ENCODE peak calls at places on chromosomes 3 and 15, in five cellular contexts. One of them, this sample, is unnamed.

GRCh38 chr3:976021-976420 is 116.8 kb upstream of the CNTN6 start:
- DNase-seq in dorsolateral prefrontal cortex: no peak
- DNase-seq in fibroblast of pulmonary artery: peak
- DNase-seq in amniotic stem cell: no peak
- DNase-seq in pons: no peak
- DNase-seq in this sample: no peak

GRCh38 chr3:107124885-107125284 is 252.4 kb upstream of the CCDC54 start:
- DNase-seq in pons: no peak
- DNase-seq in fibroblast of pulmonary artery: peak
- DNase-seq in amniotic stem cell: no peak
- DNase-seq in dorsolateral prefrontal cortex: no peak
- DNase-seq in this sample: no peak

GRCh38 chr3:64443553-64444331 is 218.5 kb upstream of the PRICKLE2 start:
- DNase-seq in amniotic stem cell: peak
- DNase-seq in pons: no peak
- DNase-seq in fibroblast of pulmonary artery: peak
- DNase-seq in dorsolateral prefrontal cortex: no peak
- DNase-seq in this sample: no peak

GRCh38 chr3:173932624-173933023 is 535.1 kb downstream of the NLGN1 start:
- DNase-seq in pons: no peak
- DNase-seq in fibroblast of pulmonary artery: peak
- DNase-seq in amniotic stem cell: peak
- DNase-seq in dorsolateral prefrontal cortex: no peak
- DNase-seq in this sample: no peak

GRCh38 chr15:100833432-100834389 is 45.9 kb upstream of the ALDH1A3 start:
- DNase-seq in pons: peak
- DNase-seq in fibroblast of pulmonary artery: no peak
- DNase-seq in dorsolateral prefrontal cortex: no peak
- DNase-seq in amniotic stem cell: no peak
- DNase-seq in this sample: no peak

GRCh38 chr3:76554717-76555116 is 485.2 kb upstream of the ROBO2 start:
- DNase-seq in pons: no peak
- DNase-seq in dorsolateral prefrontal cortex: no peak
- DNase-seq in fibroblast of pulmonary artery: peak
- DNase-seq in amniotic stem cell: peak
- DNase-seq in this sample: no peak

GRCh38 chr3:47057212-47057671 is 77.8 kb downstream of the NBEAL2 start:
- DNase-seq in fibroblast of pulmonary artery: no peak
- DNase-seq in amniotic stem cell: no peak
- DNase-seq in pons: no peak
- DNase-seq in dorsolateral prefrontal cortex: no peak
- DNase-seq in this sample: no peak

GRCh38 chr3:9765865-9766264 is 3.9 kb downstream of the CAMK1 start:
- DNase-seq in pons: no peak
- DNase-seq in dorsolateral prefrontal cortex: no peak
- DNase-seq in fibroblast of pulmonary artery: no peak
- DNase-seq in amniotic stem cell: no peak
- DNase-seq in this sample: no peak

GRCh38 chr3:8371085-8371551 is 130.5 kb upstream of the LMCD1 start:
- DNase-seq in pons: no peak
- DNase-seq in amniotic stem cell: peak
- DNase-seq in dorsolateral prefrontal cortex: no peak
- DNase-seq in fibroblast of pulmonary artery: peak
- DNase-seq in this sample: no peak

GRCh38 chr3:135382621-135383020 is 582.9 kb upstream of the PPP2R3A start:
- DNase-seq in fibroblast of pulmonary artery: no peak
- DNase-seq in dorsolateral prefrontal cortex: no peak
- DNase-seq in pons: no peak
- DNase-seq in amniotic stem cell: no peak
- DNase-seq in this sample: no peak

GRCh38 chr3:102224171-102224570 is 210.6 kb upstream of the ZPLD1 start:
- DNase-seq in amniotic stem cell: no peak
- DNase-seq in fibroblast of pulmonary artery: peak
- DNase-seq in dorsolateral prefrontal cortex: no peak
- DNase-seq in pons: peak
- DNase-seq in this sample: no peak

GRCh38 chr3:59782664-59783063 is 732.8 kb upstream of the CFAP20DC start:
- DNase-seq in fibroblast of pulmonary artery: no peak
- DNase-seq in dorsolateral prefrontal cortex: no peak
- DNase-seq in amniotic stem cell: no peak
- DNase-seq in pons: no peak
- DNase-seq in this sample: no peak

GRCh38 chr15:58486564-58486963 is 54.8 kb downstream of the LIPC start:
- DNase-seq in fibroblast of pulmonary artery: no peak
- DNase-seq in amniotic stem cell: no peak
- DNase-seq in pons: no peak
- DNase-seq in dorsolateral prefrontal cortex: no peak
- DNase-seq in this sample: no peak

GRCh38 chr3:39515681-39516441 is 48.4 kb downstream of the MOBP start:
- DNase-seq in dorsolateral prefrontal cortex: no peak
- DNase-seq in amniotic stem cell: no peak
- DNase-seq in fibroblast of pulmonary artery: no peak
- DNase-seq in pons: no peak
- DNase-seq in this sample: no peak